ENCODE peak calls at places on chromosome 9, in eight cellular contexts. One of them, this sample, is unnamed.

GRCh38 chr9:93200989-93201339 is 17.0 kb downstream of the WNK2 start:
- DNase-seq in AG08396: no peak
- DNase-seq in M059J: no peak
- DNase-seq in GM12865: no peak
- DNase-seq in dorsolateral prefrontal cortex: no peak
- DNase-seq in stimulated activated naive B cell treated with anti-CD40 and anti-IgM and Interleukin-4, amounts not matched to agents 10 μg/mL and 1 μg/mL and 100 μg/mL, for 72 hours: no peak
- DNase-seq in GM04504: no peak
- DNase-seq in ACHN: no peak
- DNase-seq in this sample: no peak

GRCh38 chr9:126375386-126375785 is 48.8 kb downstream of the MVB12B start:
- DNase-seq in stimulated activated naive B cell treated with anti-CD40 and anti-IgM and Interleukin-4, amounts not matched to agents 10 μg/mL and 1 μg/mL and 100 μg/mL, for 72 hours: no peak
- DNase-seq in dorsolateral prefrontal cortex: no peak
- DNase-seq in AG08396: no peak
- DNase-seq in GM12865: no peak
- DNase-seq in GM04504: no peak
- DNase-seq in ACHN: no peak
- DNase-seq in M059J: no peak
- DNase-seq in this sample: peak

GRCh38 chr9:137795156-137795666 is 82.4 kb upstream of the CACNA1B start:
- DNase-seq in stimulated activated naive B cell treated with anti-CD40 and anti-IgM and Interleukin-4, amounts not matched to agents 10 μg/mL and 1 μg/mL and 100 μg/mL, for 72 hours: no peak
- DNase-seq in ACHN: no peak
- DNase-seq in AG08396: no peak
- DNase-seq in M059J: no peak
- DNase-seq in dorsolateral prefrontal cortex: no peak
- DNase-seq in GM12865: no peak
- DNase-seq in GM04504: no peak
- DNase-seq in this sample: no peak

GRCh38 chr9:94139672-94140417 is 55.6 kb downstream of the PTPDC1 start:
- DNase-seq in AG08396: peak
- DNase-seq in dorsolateral prefrontal cortex: peak
- DNase-seq in M059J: peak
- DNase-seq in GM04504: peak
- DNase-seq in GM12865: no peak
- DNase-seq in stimulated activated naive B cell treated with anti-CD40 and anti-IgM and Interleukin-4, amounts not matched to agents 10 μg/mL and 1 μg/mL and 100 μg/mL, for 72 hours: no peak
- DNase-seq in ACHN: peak
- DNase-seq in this sample: no peak

GRCh38 chr9:72476617-72477375 is 44.6 kb upstream of the TMC1 start:
- DNase-seq in GM04504: peak
- DNase-seq in ACHN: peak
- DNase-seq in AG08396: peak
- DNase-seq in GM12865: no peak
- DNase-seq in dorsolateral prefrontal cortex: no peak
- DNase-seq in stimulated activated naive B cell treated with anti-CD40 and anti-IgM and Interleukin-4, amounts not matched to agents 10 μg/mL and 1 μg/mL and 100 μg/mL, for 72 hours: no peak
- DNase-seq in M059J: peak
- DNase-seq in this sample: no peak

GRCh38 chr9:33850677-33851076 is 33.7 kb downstream of the UBE2R2 start:
- DNase-seq in ACHN: no peak
- DNase-seq in AG08396: no peak
- DNase-seq in GM04504: no peak
- DNase-seq in GM12865: no peak
- DNase-seq in stimulated activated naive B cell treated with anti-CD40 and anti-IgM and Interleukin-4, amounts not matched to agents 10 μg/mL and 1 μg/mL and 100 μg/mL, for 72 hours: no peak
- DNase-seq in dorsolateral prefrontal cortex: no peak
- DNase-seq in M059J: no peak
- DNase-seq in this sample: no peak

GRCh38 chr9:129569506-129570449 is 51.1 kb downstream of the C9orf50 start:
- DNase-seq in GM04504: no peak
- DNase-seq in GM12865: peak
- DNase-seq in ACHN: peak
- DNase-seq in AG08396: peak
- DNase-seq in dorsolateral prefrontal cortex: no peak
- DNase-seq in stimulated activated naive B cell treated with anti-CD40 and anti-IgM and Interleukin-4, amounts not matched to agents 10 μg/mL and 1 μg/mL and 100 μg/mL, for 72 hours: no peak
- DNase-seq in M059J: peak
- DNase-seq in this sample: no peak

GRCh38 chr9:5750569-5750968 is 82.3 kb downstream of the ERMP1 start:
- DNase-seq in GM04504: no peak
- DNase-seq in AG08396: no peak
- DNase-seq in ACHN: no peak
- DNase-seq in M059J: no peak
- DNase-seq in stimulated activated naive B cell treated with anti-CD40 and anti-IgM and Interleukin-4, amounts not matched to agents 10 μg/mL and 1 μg/mL and 100 μg/mL, for 72 hours: no peak
- DNase-seq in GM12865: no peak
- DNase-seq in dorsolateral prefrontal cortex: no peak
- DNase-seq in this sample: no peak

GRCh38 chr9:38761334-38761733 is 41.4 kb upstream of the FAM240B start:
- DNase-seq in GM04504: no peak
- DNase-seq in M059J: peak
- DNase-seq in stimulated activated naive B cell treated with anti-CD40 and anti-IgM and Interleukin-4, amounts not matched to agents 10 μg/mL and 1 μg/mL and 100 μg/mL, for 72 hours: no peak
- DNase-seq in AG08396: no peak
- DNase-seq in GM12865: no peak
- DNase-seq in ACHN: no peak
- DNase-seq in dorsolateral prefrontal cortex: no peak
- DNase-seq in this sample: no peak

GRCh38 chr9:129497837-129498450 is 123.0 kb downstream of the C9orf50 start:
- DNase-seq in GM12865: no peak
- DNase-seq in M059J: peak
- DNase-seq in stimulated activated naive B cell treated with anti-CD40 and anti-IgM and Interleukin-4, amounts not matched to agents 10 μg/mL and 1 μg/mL and 100 μg/mL, for 72 hours: no peak
- DNase-seq in ACHN: no peak
- DNase-seq in AG08396: no peak
- DNase-seq in GM04504: no peak
- DNase-seq in dorsolateral prefrontal cortex: no peak
- DNase-seq in this sample: no peak

GRCh38 chr9:132578367-132578932 is 4.0 kb upstream of the BARHL1 start:
- DNase-seq in AG08396: no peak
- DNase-seq in dorsolateral prefrontal cortex: no peak
- DNase-seq in M059J: no peak
- DNase-seq in stimulated activated naive B cell treated with anti-CD40 and anti-IgM and Interleukin-4, amounts not matched to agents 10 μg/mL and 1 μg/mL and 100 μg/mL, for 72 hours: no peak
- DNase-seq in GM12865: no peak
- DNase-seq in GM04504: no peak
- DNase-seq in ACHN: no peak
- DNase-seq in this sample: no peak

GRCh38 chr9:8677725-8678124 is 878.1 kb upstream of the DMAC1 start:
- DNase-seq in GM12865: no peak
- DNase-seq in GM04504: no peak
- DNase-seq in dorsolateral prefrontal cortex: no peak
- DNase-seq in AG08396: no peak
- DNase-seq in M059J: no peak
- DNase-seq in ACHN: peak
- DNase-seq in stimulated activated naive B cell treated with anti-CD40 and anti-IgM and Interleukin-4, amounts not matched to agents 10 μg/mL and 1 μg/mL and 100 μg/mL, for 72 hours: no peak
- DNase-seq in this sample: no peak

GRCh38 chr9:97856857-97857602 is 4.0 kb downstream of the FOXE1 start:
- DNase-seq in GM04504: no peak
- DNase-seq in M059J: no peak
- DNase-seq in stimulated activated naive B cell treated with anti-CD40 and anti-IgM and Interleukin-4, amounts not matched to agents 10 μg/mL and 1 μg/mL and 100 μg/mL, for 72 hours: no peak
- DNase-seq in ACHN: no peak
- DNase-seq in GM12865: no peak
- DNase-seq in dorsolateral prefrontal cortex: no peak
- DNase-seq in AG08396: no peak
- DNase-seq in this sample: no peak

GRCh38 chr9:32351845-32352244 is 32.6 kb upstream of the ACO1 start:
- DNase-seq in ACHN: peak
- DNase-seq in dorsolateral prefrontal cortex: no peak
- DNase-seq in M059J: peak
- DNase-seq in stimulated activated naive B cell treated with anti-CD40 and anti-IgM and Interleukin-4, amounts not matched to agents 10 μg/mL and 1 μg/mL and 100 μg/mL, for 72 hours: no peak
- DNase-seq in AG08396: no peak
- DNase-seq in GM04504: no peak
- DNase-seq in GM12865: no peak
- DNase-seq in this sample: no peak

GRCh38 chr9:127503379-127503921 is 52.1 kb downstream of the LRSAM1 start:
- DNase-seq in dorsolateral prefrontal cortex: no peak
- DNase-seq in GM12865: no peak
- DNase-seq in M059J: no peak
- DNase-seq in ACHN: no peak
- DNase-seq in GM04504: no peak
- DNase-seq in AG08396: no peak
- DNase-seq in stimulated activated naive B cell treated with anti-CD40 and anti-IgM and Interleukin-4, amounts not matched to agents 10 μg/mL and 1 μg/mL and 100 μg/mL, for 72 hours: no peak
- DNase-seq in this sample: no peak

GRCh38 chr9:131773911-131774379 is 34.1 kb upstream of the RAPGEF1 start:
- DNase-seq in ACHN: peak
- DNase-seq in stimulated activated naive B cell treated with anti-CD40 and anti-IgM and Interleukin-4, amounts not matched to agents 10 μg/mL and 1 μg/mL and 100 μg/mL, for 72 hours: no peak
- DNase-seq in dorsolateral prefrontal cortex: no peak
- DNase-seq in M059J: peak
- DNase-seq in GM04504: peak
- DNase-seq in GM12865: peak
- DNase-seq in AG08396: peak
- DNase-seq in this sample: no peak

GRCh38 chr9:93645149-93645889 is 68.9 kb downstream of the PHF2 start:
- DNase-seq in ACHN: no peak
- DNase-seq in dorsolateral prefrontal cortex: no peak
- DNase-seq in stimulated activated naive B cell treated with anti-CD40 and anti-IgM and Interleukin-4, amounts not matched to agents 10 μg/mL and 1 μg/mL and 100 μg/mL, for 72 hours: no peak
- DNase-seq in M059J: no peak
- DNase-seq in GM04504: no peak
- DNase-seq in GM12865: no peak
- DNase-seq in AG08396: no peak
- DNase-seq in this sample: no peak

GRCh38 chr9:38022995-38023394 is 46.0 kb downstream of the SHB start:
- DNase-seq in GM12865: no peak
- DNase-seq in ACHN: no peak
- DNase-seq in dorsolateral prefrontal cortex: peak
- DNase-seq in AG08396: no peak
- DNase-seq in GM04504: no peak
- DNase-seq in stimulated activated naive B cell treated with anti-CD40 and anti-IgM and Interleukin-4, amounts not matched to agents 10 μg/mL and 1 μg/mL and 100 μg/mL, for 72 hours: no peak
- DNase-seq in M059J: no peak
- DNase-seq in this sample: peak

GRCh38 chr9:106954974-106955850 is 92.2 kb downstream of the ZNF462 start:
- DNase-seq in AG08396: no peak
- DNase-seq in GM12865: no peak
- DNase-seq in dorsolateral prefrontal cortex: no peak
- DNase-seq in ACHN: no peak
- DNase-seq in stimulated activated naive B cell treated with anti-CD40 and anti-IgM and Interleukin-4, amounts not matched to agents 10 μg/mL and 1 μg/mL and 100 μg/mL, for 72 hours: no peak
- DNase-seq in M059J: no peak
- DNase-seq in GM04504: no peak
- DNase-seq in this sample: no peak

GRCh38 chr9:110984890-110985437 is 53.3 kb downstream of the LPAR1 start:
- DNase-seq in AG08396: no peak
- DNase-seq in ACHN: no peak
- DNase-seq in dorsolateral prefrontal cortex: no peak
- DNase-seq in stimulated activated naive B cell treated with anti-CD40 and anti-IgM and Interleukin-4, amounts not matched to agents 10 μg/mL and 1 μg/mL and 100 μg/mL, for 72 hours: no peak
- DNase-seq in GM04504: no peak
- DNase-seq in M059J: no peak
- DNase-seq in GM12865: peak
- DNase-seq in this sample: no peak

GRCh38 chr9:99312736-99313135 is 90.7 kb downstream of the SEC61B start:
- DNase-seq in GM12865: no peak
- DNase-seq in AG08396: no peak
- DNase-seq in stimulated activated naive B cell treated with anti-CD40 and anti-IgM and Interleukin-4, amounts not matched to agents 10 μg/mL and 1 μg/mL and 100 μg/mL, for 72 hours: no peak
- DNase-seq in dorsolateral prefrontal cortex: no peak
- DNase-seq in GM04504: no peak
- DNase-seq in M059J: no peak
- DNase-seq in ACHN: no peak
- DNase-seq in this sample: no peak

GRCh38 chr9:92528537-92528851 is 7.3 kb downstream of the ECM2 start:
- DNase-seq in GM04504: no peak
- DNase-seq in dorsolateral prefrontal cortex: no peak
- DNase-seq in M059J: no peak
- DNase-seq in ACHN: no peak
- DNase-seq in stimulated activated naive B cell treated with anti-CD40 and anti-IgM and Interleukin-4, amounts not matched to agents 10 μg/mL and 1 μg/mL and 100 μg/mL, for 72 hours: no peak
- DNase-seq in GM12865: no peak
- DNase-seq in AG08396: no peak
- DNase-seq in this sample: no peak

GRCh38 chr9:77384406-77384805 is 207.1 kb downstream of the VPS13A start:
- DNase-seq in stimulated activated naive B cell treated with anti-CD40 and anti-IgM and Interleukin-4, amounts not matched to agents 10 μg/mL and 1 μg/mL and 100 μg/mL, for 72 hours: no peak
- DNase-seq in AG08396: peak
- DNase-seq in dorsolateral prefrontal cortex: no peak
- DNase-seq in M059J: peak
- DNase-seq in GM04504: no peak
- DNase-seq in GM12865: no peak
- DNase-seq in ACHN: no peak
- DNase-seq in this sample: no peak

GRCh38 chr9:114189823-114190562 is 34.7 kb downstream of the COL27A1 start:
- DNase-seq in GM12865: no peak
- DNase-seq in AG08396: no peak
- DNase-seq in M059J: no peak
- DNase-seq in dorsolateral prefrontal cortex: no peak
- DNase-seq in stimulated activated naive B cell treated with anti-CD40 and anti-IgM and Interleukin-4, amounts not matched to agents 10 μg/mL and 1 μg/mL and 100 μg/mL, for 72 hours: no peak
- DNase-seq in GM04504: no peak
- DNase-seq in ACHN: no peak
- DNase-seq in this sample: no peak

GRCh38 chr9:76996700-76997099 is 22.8 kb upstream of the FOXB2 start:
- DNase-seq in GM12865: peak
- DNase-seq in dorsolateral prefrontal cortex: peak
- DNase-seq in ACHN: peak
- DNase-seq in AG08396: peak
- DNase-seq in stimulated activated naive B cell treated with anti-CD40 and anti-IgM and Interleukin-4, amounts not matched to agents 10 μg/mL and 1 μg/mL and 100 μg/mL, for 72 hours: no peak
- DNase-seq in GM04504: no peak
- DNase-seq in M059J: peak
- DNase-seq in this sample: no peak

GRCh38 chr9:88580961-88581360 is 46.0 kb downstream of the NXNL2 start:
- DNase-seq in stimulated activated naive B cell treated with anti-CD40 and anti-IgM and Interleukin-4, amounts not matched to agents 10 μg/mL and 1 μg/mL and 100 μg/mL, for 72 hours: no peak
- DNase-seq in ACHN: no peak
- DNase-seq in GM04504: no peak
- DNase-seq in GM12865: no peak
- DNase-seq in AG08396: no peak
- DNase-seq in M059J: no peak
- DNase-seq in dorsolateral prefrontal cortex: no peak
- DNase-seq in this sample: no peak

GRCh38 chr9:110036286-110036685 is 171.7 kb downstream of the C9orf152 start:
- DNase-seq in M059J: peak
- DNase-seq in GM04504: no peak
- DNase-seq in stimulated activated naive B cell treated with anti-CD40 and anti-IgM and Interleukin-4, amounts not matched to agents 10 μg/mL and 1 μg/mL and 100 μg/mL, for 72 hours: no peak
- DNase-seq in AG08396: no peak
- DNase-seq in dorsolateral prefrontal cortex: no peak
- DNase-seq in GM12865: no peak
- DNase-seq in ACHN: no peak
- DNase-seq in this sample: no peak

GRCh38 chr9:22211588-22212360 is 202.7 kb upstream of the CDKN2B start:
- DNase-seq in ACHN: peak
- DNase-seq in GM12865: no peak
- DNase-seq in M059J: peak
- DNase-seq in AG08396: peak
- DNase-seq in GM04504: peak
- DNase-seq in dorsolateral prefrontal cortex: no peak
- DNase-seq in stimulated activated naive B cell treated with anti-CD40 and anti-IgM and Interleukin-4, amounts not matched to agents 10 μg/mL and 1 μg/mL and 100 μg/mL, for 72 hours: no peak
- DNase-seq in this sample: no peak

GRCh38 chr9:122372856-122373845 is 2.3 kb downstream of the PTGS1 start:
- DNase-seq in stimulated activated naive B cell treated with anti-CD40 and anti-IgM and Interleukin-4, amounts not matched to agents 10 μg/mL and 1 μg/mL and 100 μg/mL, for 72 hours: no peak
- DNase-seq in M059J: no peak
- DNase-seq in GM12865: no peak
- DNase-seq in GM04504: no peak
- DNase-seq in AG08396: no peak
- DNase-seq in ACHN: no peak
- DNase-seq in dorsolateral prefrontal cortex: no peak
- DNase-seq in this sample: no peak

GRCh38 chr9:92147854-92148184 is 32.6 kb upstream of the SPTLC1 start:
- DNase-seq in ACHN: no peak
- DNase-seq in dorsolateral prefrontal cortex: no peak
- DNase-seq in stimulated activated naive B cell treated with anti-CD40 and anti-IgM and Interleukin-4, amounts not matched to agents 10 μg/mL and 1 μg/mL and 100 μg/mL, for 72 hours: no peak
- DNase-seq in GM12865: no peak
- DNase-seq in M059J: no peak
- DNase-seq in GM04504: no peak
- DNase-seq in AG08396: no peak
- DNase-seq in this sample: no peak

GRCh38 chr9:129524848-129525345 is 96.0 kb downstream of the C9orf50 start:
- DNase-seq in GM12865: no peak
- DNase-seq in AG08396: no peak
- DNase-seq in GM04504: no peak
- DNase-seq in ACHN: no peak
- DNase-seq in dorsolateral prefrontal cortex: no peak
- DNase-seq in stimulated activated naive B cell treated with anti-CD40 and anti-IgM and Interleukin-4, amounts not matched to agents 10 μg/mL and 1 μg/mL and 100 μg/mL, for 72 hours: no peak
- DNase-seq in M059J: no peak
- DNase-seq in this sample: no peak

GRCh38 chr9:136060671-136061371 is 34.3 kb downstream of the NACC2 start:
- DNase-seq in dorsolateral prefrontal cortex: peak
- DNase-seq in M059J: no peak
- DNase-seq in GM04504: no peak
- DNase-seq in GM12865: no peak
- DNase-seq in AG08396: no peak
- DNase-seq in ACHN: no peak
- DNase-seq in stimulated activated naive B cell treated with anti-CD40 and anti-IgM and Interleukin-4, amounts not matched to agents 10 μg/mL and 1 μg/mL and 100 μg/mL, for 72 hours: no peak
- DNase-seq in this sample: no peak

GRCh38 chr9:20321683-20322082 is 300.6 kb downstream of the MLLT3 start:
- DNase-seq in stimulated activated naive B cell treated with anti-CD40 and anti-IgM and Interleukin-4, amounts not matched to agents 10 μg/mL and 1 μg/mL and 100 μg/mL, for 72 hours: no peak
- DNase-seq in dorsolateral prefrontal cortex: no peak
- DNase-seq in GM12865: no peak
- DNase-seq in AG08396: no peak
- DNase-seq in ACHN: no peak
- DNase-seq in M059J: peak
- DNase-seq in GM04504: no peak
- DNase-seq in this sample: no peak

GRCh38 chr9:137127301-137128157 is 11.4 kb upstream of the GRIN1 start:
- DNase-seq in ACHN: no peak
- DNase-seq in GM12865: peak
- DNase-seq in dorsolateral prefrontal cortex: no peak
- DNase-seq in GM04504: no peak
- DNase-seq in stimulated activated naive B cell treated with anti-CD40 and anti-IgM and Interleukin-4, amounts not matched to agents 10 μg/mL and 1 μg/mL and 100 μg/mL, for 72 hours: no peak
- DNase-seq in AG08396: no peak
- DNase-seq in M059J: no peak
- DNase-seq in this sample: no peak

This sample was measured in substantia nigra.